ENCODE peak calls at places on chromosome 7, in four cellular contexts. C is HepG2, L is HCT116, W is K562. K is an unnamed sample.

GRCh38 chr7:11858668-11859302 is 26.8 kb upstream of the THSD7A start:
- DNase-seq in L (no peak), C (no peak), W (no peak), K (no peak)

GRCh38 chr7:95929710-95930295 is 157.4 kb downstream of the DYNC1I1 start:
- DNase-seq in W (no peak), L (no peak), C (no peak), K (no peak)

GRCh38 chr7:47186316-47186715 is 395.6 kb downstream of the TNS3 start:
- DNase-seq in W (no peak), C (no peak), L (no peak), K (no peak)

GRCh38 chr7:1058821-1059199 is 14.5 kb downstream of the GPR146 start:
- DNase-seq in L (no peak), C (no peak), W (peak; percentile 38), K (no peak)

GRCh38 chr7:95690367-95690947 is 81.9 kb upstream of the DYNC1I1 start:
- DNase-seq in W (peak; percentile 40), L (peak; percentile 52), C (peak; percentile 47), K (peak; percentile 54)

GRCh38 chr7:149817836-149818535 is 20.2 kb upstream of the ZNF862 start:
- DNase-seq in L (no peak), W (no peak), C (no peak), K (no peak)

GRCh38 chr7:132919776-132920175 is 162.1 kb downstream of the CHCHD3 start:
- DNase-seq in L (no peak), W (no peak), C (no peak), K (no peak)

GRCh38 chr7:84971360-84971759 is 215.5 kb downstream of the SEMA3D start:
- DNase-seq in W (no peak), L (no peak), C (no peak), K (no peak)

GRCh38 chr7:45324683-45325237 is 167.2 kb downstream of the RAMP3 start:
- DNase-seq in L (no peak), C (no peak), W (no peak), K (no peak)

GRCh38 chr7:92781117-92781720 is 55.2 kb downstream of the CDK6 start:
- DNase-seq in L (no peak), W (no peak), C (peak; percentile 63), K (no peak)

GRCh38 chr7:54349259-54349658 is 192.9 kb upstream of the VSTM2A start:
- DNase-seq in C (no peak), W (no peak), L (no peak), K (no peak)

GRCh38 chr7:54355842-54356241 is 186.3 kb upstream of the VSTM2A start:
- DNase-seq in W (no peak), L (no peak), C (no peak), K (no peak)

DNA sequence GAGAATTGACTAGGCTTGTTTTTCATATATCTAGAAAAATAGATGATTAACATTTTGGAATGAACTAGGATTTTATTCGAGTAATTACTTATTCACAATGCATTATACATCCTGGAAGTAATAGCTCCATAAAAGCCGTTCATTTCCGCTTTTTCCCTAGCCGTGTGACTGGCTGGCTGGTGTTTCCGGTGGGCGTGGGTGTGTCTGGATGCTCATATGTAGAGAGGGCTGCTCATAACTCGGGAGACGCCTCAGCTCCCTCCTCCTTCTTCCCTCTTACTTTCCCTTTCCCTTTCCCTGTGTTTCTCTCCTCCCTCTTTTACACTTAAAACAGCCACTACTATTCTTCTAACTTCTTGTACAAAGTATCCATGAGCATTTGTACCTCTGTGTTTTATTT is 187.7 kb upstream of the VSTM2A start:
- DNase-seq in L (no peak), W (no peak), C (no peak), K (peak; percentile 7)
- TF ChIP-seq TCF7L2 in L (no peak), W (no peak), C (no peak), K (no peak)

DNA sequence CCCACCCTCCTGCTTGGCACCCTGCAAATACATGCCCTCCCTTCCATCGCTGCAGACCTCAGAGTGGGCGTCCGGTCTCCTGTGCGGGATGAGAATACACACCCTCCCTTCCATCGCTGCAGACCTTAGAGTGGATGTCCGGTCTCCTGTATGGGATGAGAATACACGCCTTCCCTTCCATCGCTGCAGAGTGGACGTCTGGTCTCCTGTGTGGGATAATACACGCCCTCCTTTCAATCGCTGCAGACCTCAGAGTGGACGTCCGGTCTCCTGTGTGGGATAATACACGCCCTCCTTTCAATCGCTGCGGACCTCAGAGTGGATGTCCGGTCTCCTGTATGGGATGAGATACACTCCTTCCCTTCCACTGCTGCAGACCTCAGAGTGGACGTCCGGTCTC is 128.1 kb downstream of the VIPR2 start:
- DNase-seq in W (no peak), C (no peak), L (no peak), K (no peak)
- TF ChIP-seq SIN3A in W (no peak), C (no peak), L (no peak), K (no peak)

GRCh38 chr7:113996405-113996804 is 77.6 kb upstream of the PPP1R3A start:
- DNase-seq in W (no peak), L (no peak), C (no peak), K (no peak)

DNA sequence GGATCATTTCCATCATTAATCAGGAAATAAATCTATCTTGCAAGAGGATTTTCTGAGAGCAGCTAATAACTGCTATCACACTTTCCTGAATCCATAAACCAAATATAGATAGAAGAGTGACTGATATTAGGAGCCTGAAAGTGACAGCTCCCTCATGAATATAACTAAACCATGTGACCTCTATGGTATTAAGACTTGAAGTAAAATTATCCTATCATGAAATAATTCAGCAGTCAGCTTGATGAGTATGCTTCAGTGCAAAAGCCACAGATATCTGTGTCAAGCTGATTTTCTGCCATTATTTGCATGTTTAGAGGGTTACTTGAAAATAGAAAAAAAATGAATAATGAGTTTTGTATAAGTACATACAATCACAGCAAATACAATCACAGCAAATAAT is 80.1 kb upstream of the PPP1R3A start:
- DNase-seq in L (no peak), W (no peak), C (no peak), K (no peak)
- TF ChIP-seq REST in L (no peak), W (no peak), C (no peak), K (no peak)

DNA sequence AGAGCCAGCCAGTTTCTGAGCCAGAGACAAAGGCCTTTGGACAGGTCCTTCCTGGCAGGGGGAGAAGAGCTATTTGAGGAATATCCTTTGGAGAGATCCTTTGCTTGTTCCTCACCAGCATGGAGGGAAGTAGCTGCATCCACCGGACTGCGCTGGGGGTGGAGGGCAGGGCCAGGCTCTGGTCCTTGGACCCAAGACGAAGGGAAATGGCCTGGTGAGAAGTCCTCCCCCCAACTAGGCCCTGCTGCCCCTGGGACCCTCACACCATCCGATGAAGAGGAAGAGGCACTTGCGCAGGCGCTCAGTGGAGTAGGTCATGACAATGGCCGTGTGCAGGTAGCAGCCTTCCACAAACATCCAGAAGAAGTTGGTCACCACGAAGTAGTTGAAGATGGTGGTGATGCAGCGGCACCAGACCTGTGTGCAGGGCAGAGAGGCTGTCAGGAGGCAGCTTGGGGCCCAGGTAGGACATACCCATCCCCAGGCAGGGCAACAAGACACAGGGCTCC is 19.8 kb downstream of the CRHR2 start:
- DNase-seq in C (no peak), W (no peak), L (no peak), K (no peak)
- TF ChIP-seq TCF7L2 in C (no peak), W (no peak), L (no peak), K (no peak)

GRCh38 chr7:41097501-41097900 is 605.4 kb downstream of the INHBA start:
- DNase-seq in W (no peak), L (no peak), C (no peak), K (no peak)
- TF ChIP-seq SIN3A in W (no peak), L (no peak), C (no peak), K (no peak)